ENCODE peak calls at places on chromosomes 12 and 14, in eight cellular contexts. One of them, this sample, is unnamed. For H3K36me3, the result is how much of the 10 kb centered on the place peaks cover.

GRCh38 chr14:57389646-57390036 is 745 bp upstream of the NAA30 start:
- DNase-seq in Caco-2: peak
- DNase-seq in left ventricle myocardium inferior: no peak
- DNase-seq in hepatocyte: peak
- DNase-seq in SK-N-SH: peak
- DNase-seq in IMR-90: no peak
- DNase-seq in upper lobe of right lung: no peak
- DNase-seq in colonic mucosa: no peak
- DNase-seq in this sample: no peak

GRCh38 chr12:116188581-116188980 is 88.9 kb downstream of the MED13L start:
- DNase-seq in Caco-2: no peak
- DNase-seq in hepatocyte: no peak
- DNase-seq in upper lobe of right lung: no peak
- DNase-seq in SK-N-SH: no peak
- DNase-seq in IMR-90: no peak
- DNase-seq in left ventricle myocardium inferior: no peak
- DNase-seq in colonic mucosa: no peak
- DNase-seq in this sample: no peak

GRCh38 chr14:103607039-103607668 is 21.9 kb upstream of the KLC1 start:
- DNase-seq in IMR-90: peak
- DNase-seq in hepatocyte: peak
- DNase-seq in left ventricle myocardium inferior: peak
- DNase-seq in Caco-2: peak
- DNase-seq in upper lobe of right lung: peak
- DNase-seq in colonic mucosa: peak
- DNase-seq in SK-N-SH: peak
- DNase-seq in this sample: peak

GRCh38 chr12:104387190-104387589 is 69.6 kb upstream of the CHST11 start:
- DNase-seq in hepatocyte: no peak
- DNase-seq in IMR-90: peak
- DNase-seq in upper lobe of right lung: no peak
- DNase-seq in left ventricle myocardium inferior: no peak
- DNase-seq in SK-N-SH: peak
- DNase-seq in Caco-2: no peak
- DNase-seq in colonic mucosa: no peak
- DNase-seq in this sample: no peak

GRCh38 chr14:90911121-90911520 is 94.9 kb upstream of the TTC7B start:
- DNase-seq in SK-N-SH: no peak
- DNase-seq in Caco-2: no peak
- DNase-seq in upper lobe of right lung: no peak
- DNase-seq in hepatocyte: no peak
- DNase-seq in IMR-90: no peak
- DNase-seq in left ventricle myocardium inferior: no peak
- DNase-seq in colonic mucosa: no peak
- DNase-seq in this sample: no peak

GRCh38 chr14:92573761-92574498 is 60.3 kb downstream of the RIN3 start:
- DNase-seq in SK-N-SH: no peak
- DNase-seq in IMR-90: no peak
- DNase-seq in upper lobe of right lung: no peak
- DNase-seq in left ventricle myocardium inferior: no peak
- DNase-seq in colonic mucosa: no peak
- DNase-seq in hepatocyte: no peak
- DNase-seq in Caco-2: no peak
- DNase-seq in this sample: no peak

GRCh38 chr12:113162102-113163029 is 12.8 kb downstream of the CFAP73 start:
- DNase-seq in IMR-90: peak
- DNase-seq in left ventricle myocardium inferior: peak
- DNase-seq in SK-N-SH: peak
- DNase-seq in hepatocyte: no peak
- DNase-seq in Caco-2: no peak
- DNase-seq in colonic mucosa: no peak
- DNase-seq in upper lobe of right lung: no peak
- DNase-seq in this sample: peak

GRCh38 chr12:28172434-28173030 is 17.7 kb upstream of the CCDC91 start:
- DNase-seq in IMR-90: peak
- DNase-seq in upper lobe of right lung: no peak
- DNase-seq in hepatocyte: peak
- DNase-seq in SK-N-SH: peak
- DNase-seq in colonic mucosa: peak
- DNase-seq in left ventricle myocardium inferior: no peak
- DNase-seq in Caco-2: peak
- DNase-seq in this sample: peak

GRCh38 chr12:47730341-47730744 is 5.1 kb upstream of the ENDOU start:
- DNase-seq in Caco-2: no peak
- DNase-seq in left ventricle myocardium inferior: no peak
- DNase-seq in upper lobe of right lung: no peak
- DNase-seq in IMR-90: peak
- DNase-seq in colonic mucosa: no peak
- DNase-seq in hepatocyte: no peak
- DNase-seq in SK-N-SH: no peak
- DNase-seq in this sample: no peak

GRCh38 chr14:92717571-92718042 is 30.8 kb downstream of the LGMN start:
- DNase-seq in colonic mucosa: no peak
- DNase-seq in Caco-2: no peak
- DNase-seq in SK-N-SH: no peak
- DNase-seq in hepatocyte: no peak
- DNase-seq in upper lobe of right lung: no peak
- DNase-seq in IMR-90: no peak
- DNase-seq in left ventricle myocardium inferior: no peak
- DNase-seq in this sample: peak

GRCh38 chr12:4039927-4040326 is 166.7 kb upstream of the PARP11 start:
- DNase-seq in Caco-2: no peak
- DNase-seq in IMR-90: no peak
- DNase-seq in colonic mucosa: no peak
- DNase-seq in left ventricle myocardium inferior: no peak
- DNase-seq in hepatocyte: no peak
- DNase-seq in SK-N-SH: no peak
- DNase-seq in upper lobe of right lung: no peak
- DNase-seq in this sample: no peak

GRCh38 chr14:36505193-36505815 is 14.7 kb downstream of the NKX2-1 start:
- DNase-seq in Caco-2: no peak
- DNase-seq in hepatocyte: peak
- DNase-seq in upper lobe of right lung: peak
- DNase-seq in colonic mucosa: no peak
- DNase-seq in SK-N-SH: peak
- DNase-seq in IMR-90: no peak
- DNase-seq in left ventricle myocardium inferior: no peak
- DNase-seq in this sample: no peak

GRCh38 chr14:75640876-75641275 is 19.8 kb downstream of the ERG28 start:
- DNase-seq in colonic mucosa: no peak
- DNase-seq in IMR-90: no peak
- DNase-seq in upper lobe of right lung: no peak
- DNase-seq in Caco-2: no peak
- DNase-seq in hepatocyte: no peak
- DNase-seq in SK-N-SH: no peak
- DNase-seq in left ventricle myocardium inferior: no peak
- DNase-seq in this sample: no peak

DNA sequence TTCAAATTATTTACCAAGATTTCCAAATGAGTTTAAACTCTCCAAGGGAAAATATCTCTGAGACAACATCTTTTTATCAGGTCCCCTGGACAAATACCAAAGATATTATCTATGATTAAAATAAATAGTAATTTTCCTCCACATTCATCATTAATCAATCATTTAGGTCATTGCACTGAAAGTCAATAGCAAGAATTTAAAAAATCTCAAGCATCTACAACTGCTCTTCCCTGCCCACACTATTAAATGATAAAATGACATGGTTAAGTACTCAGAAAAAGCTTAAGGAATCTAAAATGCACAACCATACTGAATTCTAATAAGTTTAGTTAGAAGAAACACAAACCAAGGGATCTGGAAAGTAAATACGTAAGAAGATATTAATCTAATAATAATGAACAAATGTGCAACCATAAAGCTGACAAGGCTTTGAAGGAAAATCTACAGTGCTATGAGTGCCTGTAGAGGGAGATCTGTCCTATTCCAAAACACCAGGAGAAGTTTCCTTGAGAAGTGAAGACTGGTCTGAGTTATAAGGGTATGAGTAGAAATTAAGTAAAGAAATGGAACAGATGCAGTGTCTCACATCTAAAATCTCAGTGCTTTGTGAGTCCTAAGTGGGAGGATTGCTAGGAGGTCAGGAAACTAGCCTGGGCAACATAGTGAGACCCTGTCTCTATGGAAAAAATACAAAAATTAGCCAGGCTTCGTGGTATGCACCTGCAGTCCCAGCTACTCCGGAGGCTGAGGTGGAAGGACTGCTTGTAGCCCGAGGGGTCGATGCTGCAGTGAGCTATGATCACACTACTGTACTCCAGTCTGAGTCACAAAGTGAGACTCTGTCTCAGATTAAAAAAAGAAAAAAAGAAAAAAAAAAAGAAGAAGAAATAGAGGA is 19.2 kb downstream of the INTS13 start:
- DNase-seq in Caco-2: peak
- DNase-seq in left ventricle myocardium inferior: no peak
- DNase-seq in colonic mucosa: no peak
- DNase-seq in upper lobe of right lung: no peak
- DNase-seq in SK-N-SH: no peak
- DNase-seq in IMR-90: peak
- DNase-seq in hepatocyte: no peak
- DNase-seq in this sample: peak
- H3K36me3 ChIP-seq in Caco-2: under half
- H3K36me3 ChIP-seq in left ventricle myocardium inferior: half or more
- H3K36me3 ChIP-seq in colonic mucosa: under half
- H3K36me3 ChIP-seq in upper lobe of right lung: half or more
- H3K36me3 ChIP-seq in SK-N-SH: half or more
- H3K36me3 ChIP-seq in IMR-90: under half
- H3K36me3 ChIP-seq in hepatocyte: under half
- H3K36me3 ChIP-seq in this sample: under half

GRCh38 chr12:112140728-112141127 is 15.4 kb downstream of the TRAFD1 start:
- DNase-seq in SK-N-SH: no peak
- DNase-seq in left ventricle myocardium inferior: no peak
- DNase-seq in IMR-90: no peak
- DNase-seq in Caco-2: no peak
- DNase-seq in colonic mucosa: no peak
- DNase-seq in hepatocyte: no peak
- DNase-seq in upper lobe of right lung: no peak
- DNase-seq in this sample: no peak
- H3K36me3 ChIP-seq in SK-N-SH: under half
- H3K36me3 ChIP-seq in left ventricle myocardium inferior: half or more
- H3K36me3 ChIP-seq in IMR-90: half or more
- H3K36me3 ChIP-seq in Caco-2: under half
- H3K36me3 ChIP-seq in colonic mucosa: under half
- H3K36me3 ChIP-seq in hepatocyte: under half
- H3K36me3 ChIP-seq in upper lobe of right lung: half or more
- H3K36me3 ChIP-seq in this sample: under half

DNA sequence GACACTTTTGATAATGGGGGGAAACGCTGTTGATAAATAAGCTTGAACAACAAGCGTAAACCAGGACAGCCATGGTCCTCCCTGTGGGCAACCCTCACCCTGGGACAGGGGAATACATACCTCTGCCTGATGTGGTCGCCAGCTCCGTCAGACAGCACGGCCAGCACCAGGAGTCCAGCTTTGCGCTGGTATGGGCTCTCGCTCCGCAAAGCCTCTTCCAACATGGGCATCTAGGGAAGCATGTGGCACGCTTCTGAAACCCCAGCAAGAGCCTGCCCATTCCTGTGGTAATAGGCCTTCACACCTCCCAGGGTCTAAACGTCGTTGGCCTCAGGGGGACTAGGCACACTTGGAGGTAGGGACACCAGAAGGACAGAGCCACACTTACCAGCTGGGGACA is 2.9 kb downstream of the IPO4 start:
- DNase-seq in IMR-90: no peak
- DNase-seq in Caco-2: no peak
- DNase-seq in hepatocyte: no peak
- DNase-seq in colonic mucosa: no peak
- DNase-seq in upper lobe of right lung: no peak
- DNase-seq in SK-N-SH: no peak
- DNase-seq in left ventricle myocardium inferior: no peak
- DNase-seq in this sample: no peak
- H3K36me3 ChIP-seq in IMR-90: half or more
- H3K36me3 ChIP-seq in Caco-2: under half
- H3K36me3 ChIP-seq in hepatocyte: under half
- H3K36me3 ChIP-seq in colonic mucosa: under half
- H3K36me3 ChIP-seq in upper lobe of right lung: half or more
- H3K36me3 ChIP-seq in SK-N-SH: half or more
- H3K36me3 ChIP-seq in left ventricle myocardium inferior: half or more
- H3K36me3 ChIP-seq in this sample: under half

DNA sequence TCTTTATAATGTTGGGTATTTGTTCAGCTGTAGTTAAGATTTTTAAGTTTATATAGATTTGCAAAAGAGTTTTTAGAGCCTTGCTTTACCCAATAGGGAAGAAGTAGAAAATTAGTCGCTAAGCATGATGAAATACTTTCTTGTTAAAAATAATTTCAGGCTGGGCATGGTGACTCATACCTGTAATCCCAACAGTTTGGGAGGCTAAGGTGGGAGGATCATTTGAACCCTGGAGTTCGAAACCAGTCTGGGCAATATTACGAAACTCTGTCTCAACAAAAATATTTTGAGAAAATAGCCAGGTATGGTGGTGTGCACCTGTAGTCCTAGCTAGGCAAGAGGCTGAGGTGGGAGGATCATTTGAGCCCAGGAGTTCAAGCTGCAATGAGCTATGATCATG is 18.7 kb upstream of the SCFD1 start:
- DNase-seq in colonic mucosa: no peak
- DNase-seq in Caco-2: no peak
- DNase-seq in left ventricle myocardium inferior: no peak
- DNase-seq in SK-N-SH: no peak
- DNase-seq in upper lobe of right lung: no peak
- DNase-seq in IMR-90: no peak
- DNase-seq in hepatocyte: no peak
- DNase-seq in this sample: no peak
- H3K36me3 ChIP-seq in colonic mucosa: under half
- H3K36me3 ChIP-seq in Caco-2: under half
- H3K36me3 ChIP-seq in left ventricle myocardium inferior: half or more
- H3K36me3 ChIP-seq in SK-N-SH: half or more
- H3K36me3 ChIP-seq in upper lobe of right lung: under half
- H3K36me3 ChIP-seq in IMR-90: under half
- H3K36me3 ChIP-seq in hepatocyte: under half
- H3K36me3 ChIP-seq in this sample: under half

GRCh38 chr14:96536807-96537206 is 34.6 kb downstream of the PAPOLA start:
- DNase-seq in left ventricle myocardium inferior: no peak
- DNase-seq in upper lobe of right lung: no peak
- DNase-seq in IMR-90: no peak
- DNase-seq in hepatocyte: no peak
- DNase-seq in SK-N-SH: no peak
- DNase-seq in Caco-2: no peak
- DNase-seq in colonic mucosa: no peak
- DNase-seq in this sample: no peak
- H3K36me3 ChIP-seq in left ventricle myocardium inferior: under half
- H3K36me3 ChIP-seq in upper lobe of right lung: under half
- H3K36me3 ChIP-seq in IMR-90: under half
- H3K36me3 ChIP-seq in hepatocyte: under half
- H3K36me3 ChIP-seq in SK-N-SH: half or more
- H3K36me3 ChIP-seq in Caco-2: under half
- H3K36me3 ChIP-seq in colonic mucosa: under half
- H3K36me3 ChIP-seq in this sample: under half

GRCh38 chr12:109250523-109250922 is 58.6 kb downstream of the FOXN4 start:
- DNase-seq in Caco-2: no peak
- DNase-seq in left ventricle myocardium inferior: no peak
- DNase-seq in upper lobe of right lung: no peak
- DNase-seq in IMR-90: peak
- DNase-seq in hepatocyte: peak
- DNase-seq in SK-N-SH: no peak
- DNase-seq in colonic mucosa: no peak
- DNase-seq in this sample: no peak
- H3K36me3 ChIP-seq in Caco-2: under half
- H3K36me3 ChIP-seq in left ventricle myocardium inferior: half or more
- H3K36me3 ChIP-seq in upper lobe of right lung: half or more
- H3K36me3 ChIP-seq in IMR-90: under half
- H3K36me3 ChIP-seq in hepatocyte: under half
- H3K36me3 ChIP-seq in SK-N-SH: under half
- H3K36me3 ChIP-seq in colonic mucosa: under half
- H3K36me3 ChIP-seq in this sample: under half